ENCODE peak calls at places on chromosomes 3 and 15, in four cellular contexts. G is stomach, B is suprapubic skin, U is SK-N-SH. A is an unnamed sample.

GRCh38 chr15:40087991-40088928 is 20.4 kb downstream of the BMF start:
- DNase-seq in G (no peak), B (peak), U (peak), A (no peak)

GRCh38 chr15:50758712-50759205 is 6.7 kb downstream of the SPPL2A start:
- DNase-seq in G (no peak), B (no peak), U (no peak), A (no peak)

GRCh38 chr15:74869726-74870407 is 3.3 kb downstream of the SCAMP2 start:
- DNase-seq in G (peak), B (peak), U (peak), A (no peak)

GRCh38 chr3:113274959-113275556 is 63.7 kb downstream of the BOC start:
- DNase-seq in G (no peak), B (no peak), U (no peak), A (no peak)

GRCh38 chr3:101936419-101937331 is 87.4 kb downstream of the NFKBIZ start:
- DNase-seq in G (no peak), B (no peak), U (no peak), A (no peak)

GRCh38 chr3:139455855-139456254 is 20.5 kb downstream of the RBP2 start:
- DNase-seq in G (no peak), B (no peak), U (peak), A (no peak)

GRCh38 chr3:127092776-127093175 is 100.2 kb upstream of the PRR23E start:
- DNase-seq in G (no peak), B (no peak), U (no peak), A (no peak)

GRCh38 chr3:38119802-38120689 is 16.9 kb downstream of the ACAA1 start:
- DNase-seq in G (no peak), B (peak), U (no peak), A (no peak)

GRCh38 chr3:125302932-125303331 is 72.2 kb downstream of the ZNF148 start:
- DNase-seq in G (no peak), B (no peak), U (no peak), A (no peak)

GRCh38 chr15:64461577-64462162 is 1.3 kb downstream of the ZNF609 start:
- DNase-seq in G (peak), B (no peak), U (peak), A (no peak)

GRCh38 chr3:133742351-133743091 is 3.7 kb upstream of the TF start:
- DNase-seq in G (no peak), B (no peak), U (no peak), A (no peak)

GRCh38 chr3:134869153-134869726 is 74.2 kb downstream of the EPHB1 start:
- DNase-seq in G (no peak), B (no peak), U (no peak), A (no peak)

GRCh38 chr3:156620260-156620659 is 54.1 kb upstream of the TIPARP start:
- DNase-seq in G (no peak), B (no peak), U (no peak), A (no peak)

GRCh38 chr3:185820973-185821758 is 3.7 kb downstream of the IGF2BP2 start:
- DNase-seq in G (no peak), B (no peak), U (peak), A (no peak)

GRCh38 chr3:15218689-15219088 is 12.6 kb downstream of the CAPN7 start:
- DNase-seq in G (no peak), B (no peak), U (no peak), A (no peak)

GRCh38 chr15:22265056-22265945 is 185.0 kb downstream of the OR4M2 start:
- DNase-seq in G (no peak), B (no peak), U (no peak), A (no peak)

GRCh38 chr3:38278841-38279240 is 3.3 kb upstream of the SLC22A14 start:
- DNase-seq in G (no peak), B (no peak), U (no peak), A (no peak)

GRCh38 chr3:12681586-12682371 is 17.9 kb upstream of the RAF1 start:
- DNase-seq in G (no peak), B (no peak), U (no peak), A (no peak)

GRCh38 chr3:172550347-172550943 is 27.2 kb upstream of the TNFSF10 start:
- DNase-seq in G (no peak), B (no peak), U (no peak), A (no peak)

GRCh38 chr15:95875141-95875643 is 455.3 kb upstream of the NR2F2 start:
- DNase-seq in G (peak), B (no peak), U (no peak), A (peak)

GRCh38 chr3:169945313-169945712 is 21.3 kb upstream of the SEC62 start:
- DNase-seq in G (peak), B (no peak), U (no peak), A (no peak)

GRCh38 chr3:168933614-168934013 is 729.9 kb downstream of the MECOM start:
- DNase-seq in G (no peak), B (no peak), U (no peak), A (no peak)

GRCh38 chr3:151067158-151067557 is 18.3 kb upstream of the MED12L start:
- DNase-seq in G (no peak), B (no peak), U (no peak), A (no peak)

GRCh38 chr3:113216393-113216792 is 5.0 kb downstream of the BOC start:
- DNase-seq in G (no peak), B (no peak), U (no peak), A (no peak)

GRCh38 chr3:66220066-66220465 is 735 bp upstream of the SLC25A26 start:
- DNase-seq in G (no peak), B (no peak), U (no peak), A (no peak)

GRCh38 chr3:10116138-10116460 is 624 bp downstream of the BRK1 start:
- DNase-seq in G (no peak), B (no peak), U (no peak), A (no peak)

GRCh38 chr15:44541282-44541958 is 4.5 kb downstream of the EIF3J start:
- DNase-seq in G (no peak), B (no peak), U (no peak), A (no peak)

GRCh38 chr15:51782357-51782896 is 31.0 kb downstream of the TMOD2 start:
- DNase-seq in G (no peak), B (no peak), U (peak), A (no peak)

GRCh38 chr3:23232016-23232415 is 28.9 kb downstream of the UBE2E2 start:
- DNase-seq in G (no peak), B (no peak), U (no peak), A (no peak)

GRCh38 chr3:18300916-18301315 is 124.2 kb downstream of the SATB1 start:
- DNase-seq in G (no peak), B (no peak), U (no peak), A (no peak)

GRCh38 chr3:187051066-187051465 is 88.2 kb downstream of the RPL39L start:
- DNase-seq in G (no peak), B (no peak), U (no peak), A (no peak)

GRCh38 chr3:10374311-10374710 is 53.4 kb upstream of the SEC13 start:
- DNase-seq in G (no peak), B (no peak), U (no peak), A (no peak)

GRCh38 chr3:133404925-133405324 is 5.1 kb downstream of the BFSP2 start:
- DNase-seq in G (no peak), B (no peak), U (no peak), A (no peak)

GRCh38 chr15:78007965-78008886 is 69.3 kb downstream of the TBC1D2B start:
- DNase-seq in G (peak), B (peak), U (no peak), A (no peak)

GRCh38 chr15:87144775-87145174 is 1065.1 kb downstream of the AGBL1 start:
- DNase-seq in G (no peak), B (no peak), U (peak), A (no peak)

GRCh38 chr15:99443056-99443756 is 122.6 kb upstream of the MEF2A start:
- DNase-seq in G (peak), B (no peak), U (peak), A (no peak)

GRCh38 chr3:193057616-193058015 is 140.0 kb upstream of the MB21D2 start:
- DNase-seq in G (no peak), B (no peak), U (no peak), A (no peak)

GRCh38 chr3:29335438-29335837 is 54.6 kb downstream of the RBMS3 start:
- DNase-seq in G (peak), B (peak), U (peak), A (peak)
- TF ChIP-seq POLR2AphosphoS5 in G (peak), B (no peak), U (peak), A (no peak)

GRCh38 chr3:86794336-86795065 is 196.4 kb downstream of the VGLL3 start:
- DNase-seq in G (no peak), B (no peak), U (no peak), A (no peak)
- TF ChIP-seq POLR2AphosphoS5 in G (no peak), B (no peak), U (no peak), A (no peak)

GRCh38 chr3:112097378-112097777 is 11.2 kb downstream of the C3orf52 start:
- DNase-seq in G (peak), B (no peak), U (no peak), A (peak)
- TF ChIP-seq POLR2AphosphoS5 in G (no peak), B (no peak), U (no peak), A (no peak)

DNA sequence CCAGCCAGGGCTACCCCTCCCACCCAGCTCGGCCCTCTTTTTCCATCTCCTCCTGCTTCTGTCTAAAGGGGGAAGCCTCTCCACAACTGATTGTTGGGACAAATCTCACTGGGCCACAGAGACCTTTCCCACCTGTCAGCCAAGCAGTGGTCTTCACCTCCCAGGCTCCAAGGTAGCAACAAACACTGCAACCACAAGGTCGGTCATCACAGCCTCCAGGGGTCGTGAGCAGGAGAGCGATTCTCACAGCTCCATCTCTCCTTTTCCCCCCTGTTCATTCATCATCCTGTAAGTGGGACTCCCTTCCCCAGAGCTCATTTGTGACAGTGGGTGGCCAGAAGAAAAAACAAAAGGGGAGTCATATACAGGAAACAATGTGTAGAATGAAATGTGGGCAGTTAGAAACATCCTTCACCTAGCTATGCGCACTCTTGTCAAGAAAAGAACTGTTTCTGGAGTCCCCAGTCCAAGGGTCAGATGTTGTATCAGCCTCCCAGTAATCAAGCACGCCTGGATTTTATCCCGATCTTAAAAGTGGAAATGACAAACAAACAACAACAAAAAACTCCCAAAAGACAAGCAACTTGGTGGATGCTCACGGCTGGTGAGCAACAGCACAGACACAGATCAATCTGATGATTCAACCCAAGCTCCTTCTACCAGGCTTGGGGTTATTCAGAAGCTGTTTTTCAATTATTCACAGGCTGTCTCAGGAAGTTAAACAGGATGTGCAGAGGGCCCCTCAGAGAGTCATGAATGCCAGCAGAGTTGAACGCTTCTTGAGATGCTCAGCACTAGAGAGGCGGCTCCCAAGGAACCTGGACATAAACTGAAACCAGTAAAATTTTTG is 22.4 kb downstream of the LYZL4 start:
- DNase-seq in G (no peak), B (no peak), U (no peak), A (no peak)
- TF ChIP-seq POLR2AphosphoS5 in G (no peak), B (no peak), U (no peak), A (no peak)

DNA sequence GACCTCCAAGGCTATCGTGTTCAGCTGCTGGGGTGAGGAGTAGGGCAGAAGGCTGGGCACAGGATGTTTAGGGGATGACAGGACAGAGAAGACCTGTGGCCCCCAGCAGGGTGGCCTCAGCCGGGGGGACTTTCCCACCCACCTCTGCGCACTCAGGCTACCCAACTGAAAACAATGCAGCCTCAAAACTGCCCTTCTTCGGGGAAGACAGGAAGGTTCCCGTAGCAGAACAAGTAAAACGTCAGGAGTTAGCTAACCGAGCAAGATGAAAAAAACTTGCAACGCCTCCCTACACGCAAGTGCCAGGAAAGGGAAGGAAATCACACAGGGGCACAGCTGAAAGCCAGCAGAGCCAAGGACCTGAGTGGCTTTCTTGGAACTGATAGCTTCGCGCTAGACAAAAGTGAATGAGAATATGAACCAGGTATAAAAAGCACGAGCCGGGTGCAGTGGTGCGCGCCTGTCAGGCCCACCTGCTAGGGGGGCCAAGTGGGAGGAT is 38.4 kb upstream of the FURIN start:
- DNase-seq in G (no peak), B (no peak), U (no peak), A (no peak)
- TF ChIP-seq POLR2AphosphoS5 in G (no peak), B (no peak), U (no peak), A (peak)

GRCh38 chr15:92638291-92638708 is 17.3 kb downstream of the FAM174B start:
- DNase-seq in G (peak), B (no peak), U (no peak), A (peak)
- TF ChIP-seq POLR2AphosphoS5 in G (peak), B (no peak), U (no peak), A (no peak)

DNA sequence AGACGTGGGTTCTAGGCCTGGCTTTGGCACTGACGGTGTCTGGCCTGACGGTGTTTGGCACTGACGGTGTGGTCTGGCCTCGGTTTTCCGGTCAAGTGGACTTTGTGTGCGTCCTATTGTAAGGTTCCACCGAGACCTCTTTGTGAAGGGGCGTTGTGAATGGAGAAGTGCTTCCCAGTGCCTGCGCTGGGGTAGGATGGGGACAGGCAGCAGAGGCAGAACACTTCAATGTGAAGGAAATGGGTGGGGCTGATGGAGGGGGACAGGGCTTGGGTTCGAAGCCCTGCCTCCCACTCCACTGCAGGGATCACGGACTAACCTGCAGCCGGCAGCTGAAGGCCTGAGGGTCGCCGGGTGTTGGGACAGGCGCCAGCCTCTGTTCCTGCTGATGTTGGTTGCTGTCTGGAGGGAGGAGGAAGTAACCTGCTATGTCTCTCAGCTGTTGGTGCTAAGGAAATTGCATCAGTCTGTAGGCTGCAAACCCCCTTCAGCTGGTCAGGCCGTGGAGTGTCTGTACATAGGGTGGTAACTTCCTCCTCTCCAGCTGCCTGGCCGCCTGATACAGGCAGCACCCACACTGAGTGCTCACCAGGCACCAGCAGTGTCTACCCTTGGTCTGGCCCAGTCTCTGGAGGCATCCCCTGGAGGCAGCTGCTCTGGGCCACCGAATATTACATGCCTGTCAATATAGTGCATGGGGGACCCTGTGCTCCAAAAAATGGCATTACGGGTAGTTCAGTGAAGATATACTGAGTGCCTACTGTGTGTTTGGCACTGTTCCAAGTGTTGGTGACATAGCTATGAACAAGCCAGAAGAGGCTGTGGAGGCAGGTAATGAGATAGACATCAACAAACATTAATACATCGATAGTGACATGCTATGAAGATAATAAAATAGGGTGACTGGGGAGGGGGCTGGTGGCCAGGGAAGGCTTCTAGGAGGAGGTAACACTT is 1.1 kb downstream of the TM6SF1 start:
- DNase-seq in G (peak), B (peak), U (peak), A (peak)
- TF ChIP-seq POLR2AphosphoS5 in G (peak), B (no peak), U (no peak), A (no peak)

GRCh38 chr15:68205558-68205944 is 419 bp upstream of the CALML4 start:
- DNase-seq in G (no peak), B (no peak), U (no peak), A (no peak)

GRCh38 chr15:68204361-68204760 is 771 bp downstream of the CALML4 start:
- DNase-seq in G (peak), B (no peak), U (no peak), A (no peak)

GRCh38 chr15:68204776-68205557 is at the start of gene CALML4:
- DNase-seq in G (peak), B (peak), U (no peak), A (peak)

GRCh38 chr15:68203486-68203885 is 1.6 kb downstream of the CALML4 start:
- DNase-seq in G (peak), B (no peak), U (no peak), A (no peak)

DNA sequence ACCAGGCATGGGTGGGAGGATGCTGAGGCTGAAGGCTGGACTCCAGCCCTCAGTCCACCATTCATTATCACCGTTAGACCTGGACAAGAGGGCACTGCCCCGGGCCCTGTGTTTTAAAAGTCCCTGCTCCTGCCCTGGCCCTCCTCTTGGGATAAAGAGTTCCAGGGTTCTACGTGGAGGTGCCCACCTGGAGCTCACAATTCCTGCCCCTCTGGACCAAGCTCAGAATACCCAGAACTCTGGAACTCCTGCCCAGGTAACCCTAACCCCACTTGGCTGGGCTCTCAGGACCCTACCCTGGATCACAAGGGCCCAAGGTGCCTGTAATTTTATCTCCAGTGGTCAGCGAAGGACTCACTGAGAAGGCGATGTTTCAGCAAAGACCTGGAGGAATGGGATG is 1.2 kb downstream of the CALML4 start:
- DNase-seq in G (peak), B (no peak), U (no peak), A (no peak)
- TF ChIP-seq POLR2AphosphoS5 in G (no peak), B (no peak), U (no peak), A (no peak)

A was measured in breast epithelium.